ENCODE peak calls at places on chromosomes 7 and 10, in six cellular contexts. A is activated T-cell treated with anti-CD3 and anti-CD28 coated beads, Interleukin-2, amount 50 U/mL, for 72 hours; F is GM20000; S is AG04450; B is NCI-H774; U is hypothalamus. D is an unnamed sample.

GRCh38 chr7:131363719-131364118 is 36.0 kb downstream of the MKLN1 start:
- DNase-seq in A (no peak), F (no peak), S (no peak), B (no peak), U (no peak), D (no peak)

GRCh38 chr10:132129431-132129830 is 57.3 kb upstream of the DPYSL4 start:
- DNase-seq in A (no peak), F (no peak), S (no peak), B (no peak), U (no peak), D (no peak)

GRCh38 chr10:65620404-65621048 is 1305.3 kb upstream of the LRRTM3 start:
- DNase-seq in A (no peak), F (no peak), S (no peak), B (no peak), U (no peak), D (no peak)

GRCh38 chr7:2968176-2968575 is 75.5 kb downstream of the CARD11 start:
- DNase-seq in A (no peak), F (no peak), S (no peak), B (no peak), U (no peak), D (peak; percentile 37)

GRCh38 chr10:77493851-77494788 is 143.5 kb downstream of the KCNMA1 start:
- DNase-seq in A (no peak), F (no peak), S (no peak), B (no peak), U (no peak), D (no peak)

GRCh38 chr7:106536079-106536478 is 124.9 kb downstream of the CCDC71L start:
- DNase-seq in A (no peak), F (no peak), S (no peak), B (no peak), U (no peak), D (no peak)

GRCh38 chr7:28855538-28856217 is 102.5 kb downstream of the TRIL start:
- DNase-seq in A (no peak), F (no peak), S (peak; percentile 87), B (no peak), U (no peak), D (no peak)

GRCh38 chr10:48469516-48470020 is 135.3 kb downstream of the ARHGAP22 start:
- DNase-seq in A (no peak), F (no peak), S (no peak), B (no peak), U (no peak), D (no peak)

GRCh38 chr7:81331061-81332018 is 412.5 kb upstream of the SEMA3C start:
- DNase-seq in A (no peak), F (no peak), S (no peak), B (no peak), U (no peak), D (no peak)